ENCODE peak calls at places on chromosomes 2 and 18, in four cellular contexts. One of them, this sample, is unnamed.

GRCh38 chr2:128563348-128563687 is 244.7 kb upstream of the HS6ST1 start:
- DNase-seq in MM.1S: no peak
- DNase-seq in HCT116: no peak
- DNase-seq in GM23248: peak
- DNase-seq in this sample: peak

GRCh38 chr2:150477347-150477746 is 10.1 kb downstream of the RND3 start:
- DNase-seq in MM.1S: no peak
- DNase-seq in HCT116: no peak
- DNase-seq in GM23248: peak
- DNase-seq in this sample: peak

GRCh38 chr18:51195602-51196115 is 1.8 kb downstream of the MEX3C start:
- DNase-seq in MM.1S: peak
- DNase-seq in HCT116: peak
- DNase-seq in GM23248: peak
- DNase-seq in this sample: peak

GRCh38 chr18:51068111-51068510 is 38.1 kb downstream of the SMAD4 start:
- DNase-seq in MM.1S: no peak
- DNase-seq in HCT116: no peak
- DNase-seq in GM23248: peak
- DNase-seq in this sample: peak

GRCh38 chr2:28406276-28407096 is 13.8 kb downstream of the FOSL2 start:
- DNase-seq in MM.1S: no peak
- DNase-seq in HCT116: no peak
- DNase-seq in GM23248: peak
- DNase-seq in this sample: peak

GRCh38 chr2:26048791-26049190 is 14.9 kb downstream of the RAB10 start:
- DNase-seq in MM.1S: no peak
- DNase-seq in HCT116: no peak
- DNase-seq in GM23248: peak
- DNase-seq in this sample: peak

GRCh38 chr2:148614024-148614331 is 30.6 kb upstream of the EPC2 start:
- DNase-seq in MM.1S: no peak
- DNase-seq in HCT116: no peak
- DNase-seq in GM23248: no peak
- DNase-seq in this sample: no peak

GRCh38 chr2:219460424-219460926 is 25.8 kb downstream of the SPEG start:
- DNase-seq in MM.1S: no peak
- DNase-seq in HCT116: no peak
- DNase-seq in GM23248: peak
- DNase-seq in this sample: peak

GRCh38 chr2:153819501-153819900 is 52.2 kb upstream of the GALNT13 start:
- DNase-seq in MM.1S: no peak
- DNase-seq in HCT116: no peak
- DNase-seq in GM23248: no peak
- DNase-seq in this sample: no peak

GRCh38 chr18:35172451-35173035 is 68.3 kb upstream of the ZNF397 start:
- DNase-seq in MM.1S: no peak
- DNase-seq in HCT116: no peak
- DNase-seq in GM23248: no peak
- DNase-seq in this sample: no peak

GRCh38 chr18:7020995-7021777 is 96.4 kb downstream of the LAMA1 start:
- DNase-seq in MM.1S: no peak
- DNase-seq in HCT116: no peak
- DNase-seq in GM23248: peak
- DNase-seq in this sample: no peak

GRCh38 chr2:162748566-162749215 is 89.9 kb downstream of the KCNH7 start:
- DNase-seq in MM.1S: no peak
- DNase-seq in HCT116: no peak
- DNase-seq in GM23248: no peak
- DNase-seq in this sample: no peak

GRCh38 chr2:239917957-239918481 is 107.1 kb downstream of the NDUFA10 start:
- DNase-seq in MM.1S: no peak
- DNase-seq in HCT116: no peak
- DNase-seq in GM23248: no peak
- DNase-seq in this sample: no peak

GRCh38 chr2:237230355-237230754 is 144.7 kb downstream of the COPS8 start:
- DNase-seq in MM.1S: no peak
- DNase-seq in HCT116: no peak
- DNase-seq in GM23248: no peak
- DNase-seq in this sample: no peak

GRCh38 chr2:237483018-237483731 is 3.9 kb upstream of the MLPH start:
- DNase-seq in MM.1S: no peak
- DNase-seq in HCT116: no peak
- DNase-seq in GM23248: peak
- DNase-seq in this sample: peak

GRCh38 chr2:73404409-73404808 is 18.8 kb downstream of the ALMS1 start:
- DNase-seq in MM.1S: no peak
- DNase-seq in HCT116: no peak
- DNase-seq in GM23248: no peak
- DNase-seq in this sample: no peak

GRCh38 chr18:58578835-58579560 is 49.9 kb downstream of the ALPK2 start:
- DNase-seq in MM.1S: no peak
- DNase-seq in HCT116: no peak
- DNase-seq in GM23248: peak
- DNase-seq in this sample: peak
- H3K9ac ChIP-seq in MM.1S: no peak
- H3K9ac ChIP-seq in HCT116: no peak
- H3K9ac ChIP-seq in GM23248: peak
- H3K9ac ChIP-seq in this sample: peak

DNA sequence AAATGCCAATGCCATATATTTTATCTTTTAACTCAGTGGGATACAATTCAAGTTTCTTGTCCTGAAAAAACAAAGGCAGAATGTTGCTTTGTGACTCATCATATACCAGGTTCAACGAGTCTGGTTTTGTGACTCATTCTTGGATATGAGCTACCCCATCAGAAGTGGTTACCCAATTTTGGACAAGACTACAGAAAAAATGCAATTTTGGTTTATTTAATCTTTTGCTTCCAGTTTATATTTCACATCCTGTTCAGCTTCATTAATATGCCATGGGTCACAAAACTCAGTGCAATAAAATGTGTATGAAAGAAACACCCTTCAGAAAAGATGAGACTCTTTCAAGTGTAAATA is 25.0 kb downstream of the FN1 start:
- DNase-seq in MM.1S: no peak
- DNase-seq in HCT116: peak
- DNase-seq in GM23248: peak
- DNase-seq in this sample: peak
- H3K27ac ChIP-seq in MM.1S: no peak
- H3K27ac ChIP-seq in HCT116: peak
- H3K27ac ChIP-seq in GM23248: peak
- H3K27ac ChIP-seq in this sample: no peak

DNA sequence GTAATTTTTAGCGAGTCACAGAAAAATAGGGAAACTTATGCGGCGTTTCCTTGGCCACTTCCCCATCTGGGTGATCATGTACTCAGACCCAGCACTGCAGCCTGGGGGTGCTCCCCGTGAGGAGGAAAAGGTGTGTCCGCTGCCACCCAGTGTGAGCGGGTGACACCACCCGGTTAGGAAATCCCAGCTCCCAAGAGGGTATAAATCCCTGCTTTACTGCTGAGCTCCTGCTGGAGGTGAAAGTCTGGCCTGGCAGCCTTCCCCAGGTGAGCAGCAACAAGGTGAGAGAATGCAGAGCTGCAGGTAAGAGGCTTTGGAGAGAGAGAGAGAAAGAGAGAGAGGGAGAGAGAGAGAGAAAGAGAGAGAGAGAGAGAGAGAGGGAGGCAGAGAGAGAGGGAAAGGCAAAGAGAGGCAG is at the start of gene IL1R2:
- DNase-seq in MM.1S: no peak
- DNase-seq in HCT116: no peak
- DNase-seq in GM23248: no peak
- DNase-seq in this sample: no peak
- H3K9ac ChIP-seq in MM.1S: no peak
- H3K9ac ChIP-seq in HCT116: no peak
- H3K9ac ChIP-seq in GM23248: no peak
- H3K9ac ChIP-seq in this sample: no peak

GRCh38 chr2:160268382-160268781 is 68.3 kb upstream of the ITGB6 start:
- DNase-seq in MM.1S: no peak
- DNase-seq in HCT116: no peak
- DNase-seq in GM23248: no peak
- DNase-seq in this sample: no peak

GRCh38 chr2:160267022-160267421 is 67.0 kb upstream of the ITGB6 start:
- DNase-seq in MM.1S: no peak
- DNase-seq in HCT116: no peak
- DNase-seq in GM23248: no peak
- DNase-seq in this sample: no peak

GRCh38 chr2:160269365-160269764 is 69.3 kb upstream of the ITGB6 start:
- DNase-seq in MM.1S: no peak
- DNase-seq in HCT116: no peak
- DNase-seq in GM23248: peak
- DNase-seq in this sample: peak

GRCh38 chr2:160269803-160270570 is 69.9 kb upstream of the ITGB6 start:
- DNase-seq in MM.1S: peak
- DNase-seq in HCT116: peak
- DNase-seq in GM23248: peak
- DNase-seq in this sample: peak

GRCh38 chr2:160266078-160266551 is 66.0 kb upstream of the ITGB6 start:
- DNase-seq in MM.1S: no peak
- DNase-seq in HCT116: no peak
- DNase-seq in GM23248: no peak
- DNase-seq in this sample: no peak
- H3K27ac ChIP-seq in MM.1S: no peak
- H3K27ac ChIP-seq in HCT116: no peak
- H3K27ac ChIP-seq in GM23248: no peak
- H3K27ac ChIP-seq in this sample: no peak

GRCh38 chr2:229085439-229085838 is 185.6 kb downstream of the PID1 start:
- DNase-seq in MM.1S: no peak
- DNase-seq in HCT116: no peak
- DNase-seq in GM23248: no peak
- DNase-seq in this sample: no peak

GRCh38 chr2:229087229-229087628 is 183.9 kb downstream of the PID1 start:
- DNase-seq in MM.1S: no peak
- DNase-seq in HCT116: no peak
- DNase-seq in GM23248: no peak
- DNase-seq in this sample: no peak

GRCh38 chr2:229087843-229088520 is 183.1 kb downstream of the PID1 start:
- DNase-seq in MM.1S: no peak
- DNase-seq in HCT116: no peak
- DNase-seq in GM23248: no peak
- DNase-seq in this sample: peak

GRCh38 chr2:229090231-229090630 is 180.9 kb downstream of the PID1 start:
- DNase-seq in MM.1S: no peak
- DNase-seq in HCT116: no peak
- DNase-seq in GM23248: peak
- DNase-seq in this sample: peak

GRCh38 chr2:229089806-229090205 is 181.3 kb downstream of the PID1 start:
- DNase-seq in MM.1S: no peak
- DNase-seq in HCT116: no peak
- DNase-seq in GM23248: no peak
- DNase-seq in this sample: peak
- H3K9ac ChIP-seq in MM.1S: no peak
- H3K9ac ChIP-seq in HCT116: no peak
- H3K9ac ChIP-seq in GM23248: no peak
- H3K9ac ChIP-seq in this sample: no peak